ENCODE peak calls at places on chromosomes 11 and 22, in four cellular contexts. D is AG04449, R is BJ, C is psoas muscle. H is an unnamed sample.

GRCh38 chr22:38124236-38124974 is 13.9 kb upstream of the BAIAP2L2 start:
- DNase-seq in D (no peak), R (no peak), C (no peak), H (no peak)

GRCh38 chr11:2525166-2525861 is 80.5 kb downstream of the KCNQ1 start:
- DNase-seq in D (no peak), R (no peak), C (peak; percentile 42), H (peak; percentile 41)

GRCh38 chr22:19410941-19411689 is 20.4 kb downstream of the HIRA start:
- DNase-seq in D (no peak), R (no peak), C (no peak), H (no peak)

GRCh38 chr11:65218446-65218845 is 36.7 kb downstream of the CAPN1 start:
- DNase-seq in D (no peak), R (no peak), C (no peak), H (no peak)

GRCh38 chr22:30829901-30830550 is 135.4 kb downstream of the OSBP2 start:
- DNase-seq in D (peak; percentile 90), R (peak; percentile 86), C (no peak), H (no peak)

GRCh38 chr11:69887330-69887729 is 68.1 kb upstream of the FGF3 start:
- DNase-seq in D (no peak), R (no peak), C (peak; percentile 6), H (no peak)

GRCh38 chr11:2211113-2211971 is 39.7 kb upstream of the TH start:
- DNase-seq in D (no peak), R (no peak), C (peak; percentile 36), H (no peak)

GRCh38 chr11:62601114-62601363 is 626 bp downstream of the MTA2 start:
- DNase-seq in D (no peak), R (no peak), C (no peak), H (no peak)

GRCh38 chr11:128297111-128297651 is 290.2 kb downstream of the ETS1 start:
- DNase-seq in D (no peak), R (no peak), C (no peak), H (no peak)

GRCh38 chr11:43987384-43988039 is 45.1 kb downstream of the C11orf96 start:
- DNase-seq in D (peak; percentile 26), R (peak; percentile 49), C (peak; percentile 94), H (peak; percentile 74)

GRCh38 chr11:70400643-70401042 is 2.3 kb downstream of the CTTN start:
- DNase-seq in D (no peak), R (no peak), C (no peak), H (no peak)

GRCh38 chr11:97854877-97855276 is 1165.9 kb upstream of the CNTN5 start:
- DNase-seq in D (no peak), R (no peak), C (no peak), H (no peak)

GRCh38 chr11:7019500-7020182 is 505 bp downstream of the ZNF214 start:
- DNase-seq in D (no peak), R (no peak), C (peak; percentile 53), H (peak; percentile 51)

GRCh38 chr22:38034278-38034882 is 22.8 kb upstream of the PICK1 start:
- DNase-seq in D (no peak), R (peak; percentile 32), C (peak; percentile 79), H (peak; percentile 76)

GRCh38 chr11:93844568-93844967 is 5.8 kb downstream of the VSTM5 start:
- DNase-seq in D (no peak), R (no peak), C (no peak), H (no peak)

GRCh38 chr22:32661296-32661695 is 140.2 kb upstream of the TIMP3 start:
- DNase-seq in D (peak; percentile 50), R (peak; percentile 81), C (peak; percentile 79), H (no peak)

GRCh38 chr11:67027483-67027930 is 4.6 kb downstream of the SYT12 start:
- DNase-seq in D (no peak), R (no peak), C (no peak), H (no peak)

GRCh38 chr11:10633261-10633660 is 60.3 kb downstream of the IRAG1 start:
- DNase-seq in D (no peak), R (no peak), C (no peak), H (no peak)

GRCh38 chr11:11387201-11387600 is 34.2 kb upstream of the CSNK2A3 start:
- DNase-seq in D (no peak), R (no peak), C (no peak), H (no peak)

GRCh38 chr11:112999518-112999917 is 38.3 kb downstream of the NCAM1 start:
- DNase-seq in D (no peak), R (no peak), C (no peak), H (no peak)

GRCh38 chr22:27274770-27275449 is 526.6 kb downstream of the MN1 start:
- DNase-seq in D (no peak), R (no peak), C (no peak), H (no peak)

GRCh38 chr11:130389315-130389935 is 39.0 kb downstream of the ADAMTS8 start:
- DNase-seq in D (no peak), R (no peak), C (no peak), H (no peak)

GRCh38 chr22:26552466-26552865 is 37.5 kb downstream of the TPST2 start:
- DNase-seq in D (no peak), R (no peak), C (no peak), H (no peak)

GRCh38 chr11:70584786-70585545 is 186.6 kb downstream of the CTTN start:
- DNase-seq in D (no peak), R (no peak), C (peak; percentile 38), H (no peak)

GRCh38 chr11:3166268-3167142 is 1.4 kb upstream of the OSBPL5 start:
- DNase-seq in D (no peak), R (no peak), C (peak; percentile 47), H (no peak)

GRCh38 chr11:118152020-118152551 is 537 bp downstream of the SCN4B start:
- DNase-seq in D (no peak), R (no peak), C (no peak), H (no peak)

GRCh38 chr11:13535819-13536218 is 40.0 kb upstream of the PTH start:
- DNase-seq in D (no peak), R (no peak), C (no peak), H (no peak)
- TF ChIP-seq CTCF in D (no peak), R (no peak), C (no peak), H (no peak)

GRCh38 chr11:55714982-55715888 is 53.2 kb downstream of the OR4C6 start:
- DNase-seq in D (no peak), R (no peak), C (no peak), H (no peak)
- TF ChIP-seq CTCF in D (no peak), R (no peak), C (no peak), H (peak; percentile 13)

GRCh38 chr11:79439430-79439892 is 1.4 kb downstream of the TENM4 start:
- DNase-seq in D (no peak), R (no peak), C (no peak), H (no peak)

GRCh38 chr11:79439893-79440450 is 858 bp downstream of the TENM4 start:
- DNase-seq in D (no peak), R (no peak), C (peak; percentile 57), H (peak; percentile 44)

GRCh38 chr11:79440451-79441158 is at the start of gene TENM4:
- DNase-seq in D (peak; percentile 40), R (no peak), C (peak; percentile 76), H (peak; percentile 60)

GRCh38 chr11:79438631-79439429 is 2.0 kb downstream of the TENM4 start:
- DNase-seq in D (no peak), R (no peak), C (peak; percentile 48), H (no peak)

GRCh38 chr11:79441159-79441875 is 487 bp upstream of the TENM4 start:
- DNase-seq in D (no peak), R (no peak), C (no peak), H (no peak)
- TF ChIP-seq CTCF in D (no peak), R (peak; percentile 26), C (no peak), H (no peak)

GRCh38 chr11:47641585-47642098 is 717 bp downstream of the MTCH2 start:
- DNase-seq in D (no peak), R (no peak), C (no peak), H (no peak)

GRCh38 chr11:47645500-47645899 is 3.1 kb upstream of the MTCH2 start:
- DNase-seq in D (no peak), R (no peak), C (no peak), H (no peak)

GRCh38 chr11:47646019-47646418 is 3.7 kb upstream of the MTCH2 start:
- DNase-seq in D (no peak), R (no peak), C (no peak), H (no peak)

DNA sequence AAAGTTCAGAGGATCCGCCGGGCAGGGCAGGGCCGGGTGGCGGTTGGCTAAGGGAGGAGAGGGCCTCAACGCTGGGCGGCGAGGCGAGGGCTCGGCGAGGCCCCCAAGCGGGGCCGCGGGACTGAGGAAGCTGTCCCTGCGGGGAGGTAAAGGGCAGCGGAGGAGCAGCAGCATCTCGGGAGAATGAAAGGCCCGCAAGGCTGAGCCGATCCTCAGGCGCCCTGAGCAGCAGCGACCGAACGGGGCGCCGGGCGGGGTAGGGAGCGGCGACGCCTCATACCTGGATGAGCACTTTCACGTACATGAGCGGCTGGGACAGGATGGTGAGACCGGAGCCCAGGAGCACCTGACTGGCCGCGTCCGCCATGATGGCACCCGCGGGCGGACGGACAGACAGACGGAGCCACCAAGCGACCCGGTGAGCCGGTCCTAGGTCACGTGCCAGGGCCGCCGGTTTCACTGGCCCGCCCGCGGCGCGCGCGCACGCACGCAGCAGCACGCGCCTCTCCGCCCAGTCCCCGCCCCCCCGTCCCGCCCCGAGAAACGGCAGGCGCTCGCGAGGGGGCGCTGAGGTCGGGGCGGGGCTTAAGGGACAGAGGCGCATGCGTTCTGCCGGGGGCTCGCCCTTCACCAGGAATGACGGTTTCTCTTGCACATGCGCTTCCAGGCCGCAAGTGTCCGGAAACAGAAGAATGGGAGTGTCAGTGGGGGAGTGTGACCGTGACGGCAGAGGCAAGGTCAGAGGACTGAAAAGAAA is at the start of gene MTCH2:
- DNase-seq in D (peak; percentile 80), R (peak; percentile 81), C (peak; percentile 98), H (peak; percentile 95)
- TF ChIP-seq CTCF in D (peak; percentile 62), R (peak; percentile 26), C (peak; percentile 29), H (peak; percentile 49)

GRCh38 chr22:43893266-43893665 is 1.5 kb upstream of the PNPLA5 start:
- DNase-seq in D (no peak), R (no peak), C (peak; percentile 48), H (no peak)

GRCh38 chr22:43894122-43894521 is 2.3 kb upstream of the PNPLA5 start:
- DNase-seq in D (no peak), R (no peak), C (peak; percentile 26), H (no peak)

GRCh38 chr22:43897751-43898261 is 6.0 kb upstream of the PNPLA5 start:
- DNase-seq in D (no peak), R (no peak), C (no peak), H (no peak)

GRCh38 chr22:43892183-43892894 is 526 bp upstream of the PNPLA5 start:
- DNase-seq in D (no peak), R (no peak), C (peak; percentile 15), H (no peak)

GRCh38 chr22:43895986-43896645 is 4.3 kb upstream of the PNPLA5 start:
- DNase-seq in D (no peak), R (no peak), C (no peak), H (no peak)
- TF ChIP-seq CTCF in D (no peak), R (no peak), C (no peak), H (no peak)

GRCh38 chr11:73195191-73196007 is 22.7 kb upstream of the P2RY2 start:
- DNase-seq in D (no peak), R (no peak), C (peak; percentile 17), H (no peak)
- TF ChIP-seq CTCF in D (no peak), R (no peak), C (no peak), H (no peak)

GRCh38 chr11:132858203-132858602 is 674.1 kb downstream of the OPCML start:
- DNase-seq in D (no peak), R (no peak), C (no peak), H (no peak)
- TF ChIP-seq CTCF in D (peak; percentile 61), R (peak; percentile 33), C (no peak), H (no peak)

H was measured in lower lobe of right lung.